ENCODE peak calls at places on chromosomes 12 and 14, in eight cellular contexts. R is A549, V is endothelial cell, H is HL-60, B is RWPE1, D is lung, A is WERI-Rb-1, W is GM23338. Q is an unnamed sample.

GRCh38 chr12:49244161-49244560 is 20.7 kb upstream of the TUBA1C start:
- DNase-seq in R (no peak), V (no peak), H (no peak), B (no peak), D (no peak), A (no peak), W (no peak), Q (no peak)

GRCh38 chr14:85537526-85537925 is 7.6 kb downstream of the FLRT2 start:
- DNase-seq in R (no peak), V (no peak), H (no peak), B (no peak), D (no peak), A (no peak), W (no peak), Q (no peak)

GRCh38 chr12:50221228-50222008 is 54.2 kb upstream of the CERS5 start:
- DNase-seq in R (no peak), V (no peak), H (no peak), B (no peak), D (no peak), A (peak; percentile 16), W (peak; percentile 67), Q (no peak)

GRCh38 chr12:90128526-90128925 is 419.9 kb upstream of the ATP2B1 start:
- DNase-seq in R (no peak), V (no peak), H (no peak), B (no peak), D (no peak), A (no peak), W (no peak), Q (no peak)

GRCh38 chr12:91562476-91562875 is 379.9 kb upstream of the DCN start:
- DNase-seq in R (no peak), V (no peak), H (no peak), B (no peak), D (no peak), A (no peak), W (no peak), Q (no peak)

GRCh38 chr12:99332936-99333591 is 314.5 kb upstream of the GARIN6 start:
- DNase-seq in R (no peak), V (no peak), H (no peak), B (no peak), D (no peak), A (no peak), W (no peak), Q (no peak)

GRCh38 chr14:100523536-100524025 is 63.6 kb downstream of the BEGAIN start:
- DNase-seq in R (no peak), V (no peak), H (no peak), B (no peak), D (no peak), A (peak; percentile 3), W (no peak), Q (no peak)

GRCh38 chr12:117861691-117862090 is 107.1 kb downstream of the KSR2 start:
- DNase-seq in R (no peak), V (no peak), H (no peak), B (no peak), D (no peak), A (no peak), W (no peak), Q (no peak)

GRCh38 chr14:94921870-94922585 is 152.1 kb upstream of the GSC start:
- DNase-seq in R (no peak), V (no peak), H (no peak), B (no peak), D (no peak), A (no peak), W (no peak), Q (no peak)

GRCh38 chr12:121857322-121858246 is 1.1 kb downstream of the HPD start:
- DNase-seq in R (no peak), V (no peak), H (no peak), B (no peak), D (no peak), A (no peak), W (no peak), Q (no peak)

GRCh38 chr12:54051081-54051912 is 2.3 kb upstream of the HOXC4 start:
- DNase-seq in R (no peak), V (no peak), H (no peak), B (no peak), D (no peak), A (no peak), W (no peak), Q (no peak)

GRCh38 chr12:75613981-75614380 is 102.6 kb upstream of the KRR1 start:
- DNase-seq in R (no peak), V (no peak), H (no peak), B (no peak), D (no peak), A (no peak), W (no peak), Q (no peak)

GRCh38 chr12:120468271-120468845 is 1.2 kb downstream of the SRSF9 start:
- DNase-seq in R (peak; percentile 25), V (peak; percentile 60), H (no peak), B (peak; percentile 36), D (peak; percentile 52), A (peak; percentile 20), W (peak; percentile 76), Q (peak; percentile 32)

GRCh38 chr14:50804181-50804721 is 26.7 kb downstream of the NIN start:
- DNase-seq in R (no peak), V (no peak), H (no peak), B (no peak), D (no peak), A (no peak), W (no peak), Q (no peak)

GRCh38 chr12:15155271-15155670 is 65.9 kb downstream of the RERG start:
- DNase-seq in R (no peak), V (no peak), H (no peak), B (peak; percentile 12), D (no peak), A (no peak), W (no peak), Q (no peak)

GRCh38 chr12:15152864-15153263 is 68.4 kb downstream of the RERG start:
- DNase-seq in R (no peak), V (no peak), H (no peak), B (peak; percentile 53), D (no peak), A (no peak), W (no peak), Q (no peak)

GRCh38 chr12:15154108-15154507 is 67.1 kb downstream of the RERG start:
- DNase-seq in R (no peak), V (no peak), H (no peak), B (no peak), D (no peak), A (no peak), W (no peak), Q (no peak)

GRCh38 chr12:15152456-15152855 is 68.8 kb downstream of the RERG start:
- DNase-seq in R (no peak), V (no peak), H (no peak), B (no peak), D (no peak), A (no peak), W (no peak), Q (no peak)

GRCh38 chr12:15151141-15152091 is 69.8 kb downstream of the RERG start:
- DNase-seq in R (no peak), V (no peak), H (no peak), B (peak; percentile 29), D (no peak), A (peak; percentile 24), W (peak; percentile 35), Q (peak; percentile 49)
- TF ChIP-seq CTCF in R (peak; percentile 84), V (peak; percentile 60), H (peak; percentile 8), B (peak; percentile 37), D (peak; percentile 11), A (peak; percentile 19), W (peak; percentile 63), Q (peak; percentile 44)

GRCh38 chr14:26252176-26252575 is 345.7 kb downstream of the NOVA1 start:
- DNase-seq in R (no peak), V (no peak), H (no peak), B (no peak), D (no peak), A (no peak), W (no peak), Q (no peak)

DNA sequence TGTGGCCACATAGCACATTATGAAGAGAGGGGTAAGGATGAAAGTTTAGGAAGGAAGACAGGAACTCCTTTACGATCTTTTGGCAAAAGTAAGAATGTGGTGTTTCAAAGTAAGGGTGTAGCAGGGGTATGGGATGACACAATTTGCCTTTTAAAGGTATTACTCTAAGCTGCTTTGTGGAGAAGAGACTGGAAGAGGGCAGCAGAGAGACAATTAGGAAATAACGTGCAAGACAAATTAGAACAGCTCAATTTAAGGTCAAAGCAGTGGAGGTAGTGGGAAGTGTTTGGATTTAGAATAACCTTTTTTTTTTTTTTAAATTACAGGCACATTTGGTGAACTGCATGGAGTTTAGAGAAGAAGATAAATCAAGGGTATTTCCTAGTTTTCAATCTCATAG is 342.6 kb downstream of the NOVA1 start:
- DNase-seq in R (no peak), V (no peak), H (no peak), B (peak; percentile 1), D (no peak), A (no peak), W (peak; percentile 52), Q (no peak)
- TF ChIP-seq CTCF in R (peak; percentile 11), V (no peak), H (no peak), B (peak; percentile 16), D (no peak), A (peak; percentile 22), W (peak; percentile 61), Q (no peak)

GRCh38 chr12:13164271-13164670 is 32.3 kb upstream of the EMP1 start:
- DNase-seq in R (no peak), V (no peak), H (no peak), B (no peak), D (peak; percentile 20), A (no peak), W (no peak), Q (no peak)

GRCh38 chr12:13163868-13164267 is 32.7 kb upstream of the EMP1 start:
- DNase-seq in R (no peak), V (no peak), H (no peak), B (no peak), D (peak; percentile 22), A (no peak), W (no peak), Q (no peak)

GRCh38 chr12:13164859-13165577 is 31.5 kb upstream of the EMP1 start:
- DNase-seq in R (no peak), V (no peak), H (no peak), B (no peak), D (no peak), A (no peak), W (no peak), Q (no peak)

GRCh38 chr12:13162904-13163303 is 33.6 kb upstream of the EMP1 start:
- DNase-seq in R (no peak), V (no peak), H (no peak), B (no peak), D (no peak), A (no peak), W (no peak), Q (no peak)

DNA sequence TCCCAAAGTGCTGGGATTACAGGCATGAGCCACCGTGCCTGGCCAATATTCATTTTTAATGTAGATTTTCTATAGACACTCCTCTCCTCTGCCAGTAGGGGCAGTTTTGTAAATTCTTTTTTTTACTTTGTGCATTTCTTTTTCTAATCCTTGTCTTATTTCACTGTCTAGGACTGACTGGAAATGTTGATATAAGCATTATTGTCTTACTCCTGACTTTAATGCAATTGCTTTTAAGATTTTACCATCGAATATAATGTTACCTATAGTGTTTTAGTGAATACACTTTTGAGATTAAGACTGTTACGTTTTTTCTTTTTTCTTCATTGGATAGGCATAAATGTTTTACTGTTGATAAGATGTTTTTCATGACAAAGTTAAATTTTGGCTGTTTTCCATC is 35.4 kb upstream of the EMP1 start:
- DNase-seq in R (no peak), V (no peak), H (no peak), B (no peak), D (no peak), A (no peak), W (no peak), Q (no peak)
- TF ChIP-seq CTCF in R (no peak), V (peak; percentile 71), H (peak; percentile 16), B (peak; percentile 13), D (no peak), A (no peak), W (peak; percentile 51), Q (peak; percentile 36)

GRCh38 chr12:69483700-69484099 is 13.5 kb downstream of the FRS2 start:
- DNase-seq in R (no peak), V (no peak), H (no peak), B (no peak), D (no peak), A (no peak), W (no peak), Q (no peak)
- TF ChIP-seq CTCF in R (no peak), V (no peak), H (no peak), B (no peak), D (no peak), A (no peak), W (no peak), Q (no peak)

Q was measured in Calu3.